ENCODE peak calls at places on chromosomes 12 and 14, in ten cellular contexts. G is kidney; B is PC-3; L is bronchial epithelial cell; X is GM12878; Z is lower lobe of right lung; E is psoas muscle; K is lung; W is CD8-positive, alpha-beta T cell; J is cardiac muscle cell. Y is an unnamed sample.

GRCh38 chr12:22164101-22164500 is 118.1 kb downstream of the CMAS start:
- DNase-seq in Z (no peak), W (no peak), X (no peak), L (no peak), E (no peak), G (no peak), K (no peak), J (no peak), B (no peak), Y (no peak)

GRCh38 chr12:54357802-54358619 is 6.3 kb downstream of the GPR84 start:
- DNase-seq in G (no peak), K (no peak), L (peak; percentile 29), Z (no peak), B (peak; percentile 38), E (no peak), X (peak; percentile 30), W (peak; percentile 39), J (no peak), Y (no peak)

GRCh38 chr12:25755681-25756260 is 202.7 kb upstream of the LMNTD1 start:
- DNase-seq in G (no peak), J (peak; percentile 13), E (no peak), B (peak; percentile 13), L (peak; percentile 64), K (no peak), X (no peak), Z (no peak), W (no peak), Y (no peak)

GRCh38 chr14:52068741-52069616 is at the start of gene NID2:
- DNase-seq in E (peak; percentile 87), Z (peak; percentile 60), K (peak; percentile 64), J (peak; percentile 98), G (peak; percentile 94), L (peak; percentile 20), X (no peak), B (peak; percentile 10), W (peak; percentile 18), Y (peak; percentile 12)

GRCh38 chr12:90575995-90576394 is 379.0 kb downstream of the CCER1 start:
- DNase-seq in J (no peak), L (no peak), X (no peak), Z (no peak), K (no peak), G (no peak), W (no peak), B (no peak), E (no peak), Y (no peak)

GRCh38 chr14:100498068-100498467 is 89.1 kb downstream of the BEGAIN start:
- DNase-seq in Z (no peak), W (no peak), J (no peak), B (no peak), K (no peak), G (no peak), E (no peak), L (no peak), X (no peak), Y (no peak)

GRCh38 chr14:66884149-66884548 is 305.1 kb upstream of the GARIN2 start:
- DNase-seq in E (no peak), L (no peak), K (no peak), X (no peak), W (no peak), G (no peak), J (no peak), Z (no peak), B (peak; percentile 47), Y (no peak)

GRCh38 chr12:1488908-1489381 is 105.4 kb downstream of the FBXL14 start:
- DNase-seq in W (no peak), G (peak; percentile 37), X (no peak), E (no peak), J (peak; percentile 82), K (no peak), Z (no peak), B (no peak), L (no peak), Y (no peak)

DNA sequence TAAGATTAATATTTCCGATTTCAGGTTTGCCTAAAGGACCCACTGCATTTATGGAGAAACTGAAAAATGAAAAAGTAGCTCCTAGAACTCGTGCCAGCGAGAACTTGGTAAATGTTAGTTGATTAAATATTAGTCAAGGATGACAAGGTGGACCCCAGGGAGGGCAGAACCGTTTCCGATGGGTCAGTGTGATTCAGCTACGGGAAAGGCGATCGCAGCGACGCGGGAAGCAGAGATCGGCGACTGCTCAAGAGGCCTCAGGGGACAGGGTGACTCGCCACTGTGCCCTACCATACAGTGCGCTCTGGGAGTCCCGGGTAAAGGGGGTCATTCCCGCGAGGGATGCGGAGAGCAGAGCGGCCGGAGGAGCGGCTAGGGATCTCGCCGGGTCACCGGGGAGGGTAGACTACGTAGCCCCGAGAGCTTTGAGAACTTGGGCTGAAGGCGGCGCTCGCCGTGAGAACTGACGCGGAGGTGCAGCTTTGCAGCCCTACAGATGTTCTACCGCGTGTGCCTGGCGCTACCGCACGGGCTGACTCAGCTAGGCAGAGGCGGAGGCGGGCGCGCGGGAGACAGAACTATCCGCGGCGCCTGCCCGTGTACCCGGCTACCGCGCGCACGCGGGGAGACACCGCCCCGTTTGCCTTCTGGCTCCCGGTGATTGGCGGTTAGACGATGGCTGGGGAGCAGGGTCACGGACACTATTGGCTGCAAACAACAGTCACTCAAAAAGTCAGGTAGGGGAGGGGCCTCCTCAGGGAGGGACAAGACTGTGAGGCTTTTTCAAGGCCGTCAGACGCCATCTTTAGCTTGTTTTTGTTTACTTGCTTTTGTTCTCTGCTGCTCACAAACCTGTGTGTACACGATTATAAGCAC is 3.2 kb downstream of the C14orf93 start:
- DNase-seq in G (peak; percentile 98), X (peak; percentile 96), E (peak; percentile 96), W (peak; percentile 96), K (peak; percentile 97), B (peak; percentile 98), J (peak; percentile 99), Z (peak; percentile 96), L (peak; percentile 94), Y (peak; percentile 98)
- TF ChIP-seq CTCF in G (no peak), X (no peak), E (peak; percentile 21), W (no peak), K (no peak), B (peak; percentile 36), J (peak; percentile 29), Z (peak; percentile 24), L (peak; percentile 32), Y (peak; percentile 48)

GRCh38 chr12:109736552-109737108 is 23.0 kb downstream of the FAM222A start:
- DNase-seq in J (peak; percentile 72), B (no peak), E (peak; percentile 24), K (no peak), W (no peak), X (no peak), Z (peak; percentile 43), L (peak; percentile 29), G (peak; percentile 82), Y (no peak)

GRCh38 chr12:109737631-109738030 is 24.0 kb downstream of the FAM222A start:
- DNase-seq in K (no peak), L (no peak), W (no peak), J (no peak), Z (no peak), B (no peak), G (peak; percentile 74), E (no peak), X (no peak), Y (no peak)

GRCh38 chr12:109738209-109738608 is 24.6 kb downstream of the FAM222A start:
- DNase-seq in K (no peak), B (no peak), J (no peak), L (no peak), Z (peak; percentile 14), G (peak; percentile 54), W (no peak), X (no peak), E (peak; percentile 4), Y (no peak)

GRCh38 chr12:109735825-109736551 is 22.4 kb downstream of the FAM222A start:
- DNase-seq in W (no peak), Z (peak; percentile 11), B (no peak), X (no peak), L (no peak), E (peak; percentile 1), K (no peak), G (peak; percentile 27), J (no peak), Y (no peak)

DNA sequence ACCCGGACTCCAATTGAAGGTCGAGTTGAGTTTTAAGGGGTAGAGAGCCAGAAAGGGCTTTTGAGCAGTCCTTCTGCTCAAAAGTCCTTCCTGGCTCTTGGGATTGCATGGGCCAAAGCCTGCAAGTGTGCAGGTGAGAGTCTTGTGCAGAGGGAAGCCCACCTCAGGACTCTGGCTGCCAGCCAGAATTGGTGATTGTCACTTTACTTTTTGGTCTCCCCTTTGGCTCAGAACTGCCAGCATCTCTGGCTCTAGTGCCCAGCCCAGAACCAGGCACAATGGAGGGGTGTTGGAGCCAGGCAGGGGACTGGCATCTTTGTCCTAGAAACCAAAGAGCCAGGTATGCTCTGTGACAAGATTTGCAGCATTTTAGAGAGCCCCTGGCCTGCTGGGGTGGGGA is 23.5 kb downstream of the FAM222A start:
- DNase-seq in B (no peak), J (no peak), W (no peak), E (no peak), G (peak; percentile 35), Z (peak; percentile 10), X (no peak), K (no peak), L (no peak), Y (no peak)
- H3K36me3 ChIP-seq in B (no peaks in the 10 kb centered on the region), J (no peaks in the 10 kb centered on the region), W (no peaks in the 10 kb centered on the region), E (no peaks in the 10 kb centered on the region), G (no peaks in the 10 kb centered on the region), Z (no peaks in the 10 kb centered on the region), X (no peaks in the 10 kb centered on the region), K (no peaks in the 10 kb centered on the region), L (no peaks in the 10 kb centered on the region), Y (no peaks in the 10 kb centered on the region)

DNA sequence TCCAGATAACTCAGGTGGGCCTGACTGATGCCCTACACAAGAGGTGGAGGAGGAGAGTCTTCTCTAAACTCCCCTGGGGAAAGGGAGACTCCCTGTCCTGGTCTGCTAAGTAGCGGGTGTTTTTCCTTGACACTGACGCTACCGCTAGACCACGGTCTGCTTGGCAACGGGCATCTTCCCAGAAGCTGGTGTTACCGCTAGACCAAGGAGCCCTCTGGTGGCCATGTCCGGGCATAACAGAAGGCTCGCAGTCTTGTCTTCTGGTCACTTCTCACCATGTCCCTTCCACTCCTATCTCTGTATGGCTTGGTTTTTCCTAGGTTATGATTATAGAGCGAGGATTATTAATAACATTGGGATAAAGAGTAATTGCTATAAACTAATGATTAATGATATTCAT is 965.5 kb downstream of the TMEM121 start:
- DNase-seq in E (no peak), J (no peak), G (no peak), B (peak; percentile 9), Z (no peak), L (no peak), W (no peak), K (no peak), X (no peak), Y (no peak)
- TF ChIP-seq CTCF in E (no peak), J (no peak), G (no peak), B (peak; percentile 35), Z (peak; percentile 36), L (peak; percentile 29), W (peak; percentile 49), K (no peak), X (peak; percentile 30), Y (peak; percentile 58)

DNA sequence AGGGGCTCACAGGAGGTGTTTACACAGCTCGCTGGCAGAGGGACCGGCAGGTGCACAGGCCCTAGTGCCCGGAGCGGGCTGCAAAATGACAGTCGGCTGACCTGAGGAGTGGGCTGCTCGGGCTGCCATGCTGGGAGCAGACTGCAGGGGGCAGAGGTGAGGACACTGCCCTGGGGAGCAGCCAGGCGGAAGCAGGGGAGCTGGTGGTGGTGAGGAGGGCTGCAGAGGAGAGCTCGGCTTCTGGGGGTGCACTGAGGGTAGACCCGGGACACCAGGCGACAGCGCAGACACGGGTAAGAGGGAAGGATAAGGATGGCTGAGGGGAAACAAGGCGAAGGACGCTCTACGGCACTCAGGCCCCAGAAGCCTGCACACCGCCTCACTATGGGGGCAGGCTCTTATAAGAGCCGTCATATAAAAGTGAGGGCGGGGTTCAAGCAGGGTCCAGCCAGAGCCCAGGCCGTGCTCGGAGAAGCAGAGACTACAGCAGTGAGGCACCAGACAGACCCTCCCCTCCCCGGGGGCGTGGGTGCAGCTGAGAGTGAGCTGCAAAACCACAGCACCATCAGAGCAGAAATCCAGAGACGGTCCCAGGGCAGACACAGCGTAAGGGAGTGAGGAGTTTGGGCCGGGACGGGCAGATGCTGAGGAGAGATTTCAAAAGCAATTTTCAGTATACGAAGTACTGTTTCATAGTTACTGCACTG is 62.5 kb downstream of the CCDC88C start:
- DNase-seq in X (no peak), G (peak; percentile 67), E (no peak), K (no peak), B (no peak), Z (peak; percentile 23), W (peak; percentile 48), J (no peak), L (no peak), Y (no peak)
- H3K36me3 ChIP-seq in X (peaks cover 33% of the 10 kb centered on the region), G (no peaks in the 10 kb centered on the region), E (no peaks in the 10 kb centered on the region), K (no peaks in the 10 kb centered on the region), B (no peaks in the 10 kb centered on the region), Z (no peaks in the 10 kb centered on the region), W (peaks cover 14% of the 10 kb centered on the region), J (no peaks in the 10 kb centered on the region), L (peaks cover 5% of the 10 kb centered on the region), Y (peaks cover 7% of the 10 kb centered on the region)